ENCODE peak calls at places on chromosomes 1 and 21, in four cellular contexts. Y is foreskin fibroblast; E is Jurkat, Clone E6-1; Q is NCI-H1105. U is an unnamed sample.

GRCh38 chr1:182170941-182171461 is 109.5 kb upstream of the ZNF648 start:
- DNase-seq in Q (no peak), E (no peak), Y (no peak), U (peak; percentile 47)

GRCh38 chr1:111770916-111771315 is 15.2 kb downstream of the DDX20 start:
- DNase-seq in E (no peak), Y (no peak), Q (no peak), U (no peak)

GRCh38 chr1:58768971-58769808 is 14.7 kb downstream of the JUN start:
- DNase-seq in Y (peak; percentile 89), Q (peak; percentile 50), E (no peak), U (peak; percentile 45)

GRCh38 chr1:42833981-42834380 is 12.4 kb upstream of the ZNF691 start:
- DNase-seq in E (no peak), Q (no peak), Y (no peak), U (no peak)

GRCh38 chr1:33004628-33005027 is 32.1 kb downstream of the AK2 start:
- DNase-seq in Q (no peak), Y (peak; percentile 35), E (no peak), U (peak; percentile 43)

GRCh38 chr1:10504259-10504658 is 29.5 kb downstream of the PEX14 start:
- DNase-seq in Q (no peak), E (no peak), Y (no peak), U (no peak)

GRCh38 chr1:58811303-58811702 is 27.5 kb upstream of the JUN start:
- DNase-seq in Y (no peak), Q (no peak), E (no peak), U (peak; percentile 31)

GRCh38 chr21:26115899-26116298 is 54.7 kb downstream of the APP start:
- DNase-seq in Q (peak; percentile 12), E (no peak), Y (peak; percentile 28), U (peak; percentile 67)

GRCh38 chr1:23251812-23252211 is 34.5 kb upstream of the HTR1D start:
- DNase-seq in E (no peak), Y (peak; percentile 17), Q (no peak), U (peak; percentile 6)

GRCh38 chr1:118294817-118295486 is 109.9 kb upstream of the SPAG17 start:
- DNase-seq in E (no peak), Y (peak; percentile 17), Q (no peak), U (no peak)

GRCh38 chr1:1165900-1166421 is 7.7 kb upstream of the TTLL10 start:
- DNase-seq in E (no peak), Y (no peak), Q (no peak), U (peak; percentile 34)

U was measured in renal cortical epithelial cell.